ENCODE peak calls at places on chromosomes 2 and 18, in six cellular contexts. E is RWPE1, B is T-helper 1 cell, F is mucosa of gallbladder, J is epithelial cell of esophagus, P is ELR. W is an unnamed sample.

GRCh38 chr2:51424418-51424817 is 392.5 kb upstream of the NRXN1 start:
- DNase-seq in B (no peak), F (no peak), E (no peak), P (no peak), J (no peak), W (no peak)

GRCh38 chr2:9708683-9709538 is 78.1 kb upstream of the YWHAQ start:
- DNase-seq in J (no peak), F (no peak), P (no peak), E (no peak), B (no peak), W (no peak)

GRCh38 chr2:23073041-23073440 is 311.9 kb upstream of the KLHL29 start:
- DNase-seq in P (no peak), F (no peak), B (no peak), J (no peak), E (no peak), W (no peak)

GRCh38 chr2:161766334-161766733 is 142.1 kb downstream of the SLC4A10 start:
- DNase-seq in J (peak), B (no peak), E (no peak), F (no peak), P (no peak), W (no peak)

GRCh38 chr2:173401716-173402326 is 47.1 kb downstream of the CDCA7 start:
- DNase-seq in F (no peak), J (peak), B (no peak), E (no peak), P (peak), W (no peak)

GRCh38 chr2:228181098-228182019 is at the start of gene SPHKAP:
- DNase-seq in B (no peak), J (no peak), E (no peak), F (no peak), P (no peak), W (no peak)

GRCh38 chr2:96374211-96374951 is 38.8 kb downstream of the NCAPH start:
- DNase-seq in P (peak), J (peak), B (no peak), F (peak), E (peak), W (no peak)

GRCh38 chr2:147639891-147640290 is 204.9 kb upstream of the ACVR2A start:
- DNase-seq in J (no peak), F (no peak), B (no peak), P (no peak), E (no peak), W (no peak)

GRCh38 chr2:239609583-239610310 is 208.9 kb upstream of the HDAC4 start:
- DNase-seq in B (no peak), J (no peak), F (no peak), P (no peak), E (no peak), W (no peak)

GRCh38 chr18:29540548-29540947 is 1363.6 kb upstream of the CDH2 start:
- DNase-seq in B (no peak), F (no peak), E (no peak), J (no peak), P (no peak), W (no peak)

GRCh38 chr2:6184532-6185302 is 492.5 kb downstream of the SOX11 start:
- DNase-seq in B (no peak), F (no peak), E (no peak), J (no peak), P (no peak), W (no peak)

GRCh38 chr2:122081743-122082142 is 326.3 kb downstream of the TSN start:
- DNase-seq in J (no peak), P (no peak), E (no peak), B (no peak), F (no peak), W (no peak)

GRCh38 chr18:48992133-48992532 is 41.4 kb upstream of the SMAD7 start:
- DNase-seq in B (no peak), E (no peak), P (no peak), J (no peak), F (no peak), W (no peak)

GRCh38 chr2:238380785-238381184 is 45.9 kb upstream of the ASB1 start:
- DNase-seq in P (peak), J (peak), E (peak), B (no peak), F (no peak), W (peak)

GRCh38 chr2:166653185-166653813 is 159.2 kb upstream of the SCN7A start:
- DNase-seq in B (no peak), J (peak), P (no peak), F (no peak), E (no peak), W (no peak)

GRCh38 chr18:64099244-64099643 is 49.6 kb downstream of the LINC00305 start:
- DNase-seq in E (no peak), B (no peak), P (no peak), F (no peak), J (no peak), W (no peak)

GRCh38 chr18:79803611-79804051 is 5.9 kb downstream of the KCNG2 start:
- DNase-seq in F (no peak), E (no peak), B (no peak), J (no peak), P (no peak), W (no peak)

GRCh38 chr2:43078781-43079755 is 147.3 kb downstream of the ZFP36L2 start:
- DNase-seq in E (no peak), B (no peak), J (no peak), P (no peak), F (no peak), W (no peak)

GRCh38 chr2:209642146-209642815 is 129.4 kb upstream of the UNC80 start:
- DNase-seq in P (peak), B (no peak), E (peak), F (no peak), J (peak), W (no peak)

GRCh38 chr2:200736646-200737274 is 75.0 kb upstream of the BZW1 start:
- DNase-seq in B (no peak), P (no peak), F (no peak), J (no peak), E (no peak), W (no peak)

GRCh38 chr2:32925283-32925682 is 21.5 kb upstream of the LTBP1 start:
- DNase-seq in F (no peak), B (no peak), J (no peak), E (no peak), P (no peak), W (no peak)

GRCh38 chr2:186592137-186592875 is 2.5 kb downstream of the ITGAV start:
- DNase-seq in B (no peak), P (peak), J (peak), E (peak), F (no peak), W (no peak)

GRCh38 chr2:80454628-80455027 is 150.1 kb upstream of the LRRTM1 start:
- DNase-seq in P (no peak), J (no peak), B (no peak), E (no peak), F (peak), W (no peak)

GRCh38 chr2:168210898-168211570 is 36.4 kb downstream of the STK39 start:
- DNase-seq in J (peak), F (no peak), P (peak), E (peak), B (no peak), W (peak)

GRCh38 chr2:30301551-30301950 is 70.2 kb downstream of the LBH start:
- DNase-seq in B (no peak), J (peak), P (no peak), F (no peak), E (no peak), W (no peak)

GRCh38 chr2:177332041-177332991 is 60.3 kb upstream of the AGPS start:
- DNase-seq in E (peak), B (no peak), P (peak), F (peak), J (peak), W (peak)

GRCh38 chr2:238160206-238161129 is 1.7 kb downstream of the ERFE start:
- DNase-seq in J (no peak), B (no peak), E (no peak), F (no peak), P (no peak), W (no peak)

W was measured in GM04504.